ENCODE peak calls at places on chromosomes 6 and 20, in four cellular contexts. One of them, this sample, is unnamed.

GRCh38 chr20:57272883-57273282 is 6.4 kb upstream of the BMP7 start:
- DNase-seq in psoas muscle: no peak
- DNase-seq in IMR-90: no peak
- DNase-seq in Panc1: no peak
- DNase-seq in this sample: no peak

GRCh38 chr20:36150489-36150846 is 4.1 kb upstream of the EPB41L1 start:
- DNase-seq in IMR-90: no peak
- DNase-seq in Panc1: no peak
- DNase-seq in psoas muscle: no peak
- DNase-seq in this sample: no peak

GRCh38 chr6:147407571-147407970 is 100.9 kb upstream of the SAMD5 start:
- DNase-seq in psoas muscle: no peak
- DNase-seq in Panc1: no peak
- DNase-seq in IMR-90: no peak
- DNase-seq in this sample: no peak

GRCh38 chr6:136338486-136338885 is 48.8 kb upstream of the BCLAF1 start:
- DNase-seq in psoas muscle: no peak
- DNase-seq in Panc1: no peak
- DNase-seq in IMR-90: no peak
- DNase-seq in this sample: no peak

GRCh38 chr6:153962548-153962947 is 76.5 kb upstream of the OPRM1 start:
- DNase-seq in Panc1: no peak
- DNase-seq in psoas muscle: no peak
- DNase-seq in IMR-90: no peak
- DNase-seq in this sample: no peak

GRCh38 chr20:42308980-42309524 is 690.9 kb upstream of the CHD6 start:
- DNase-seq in IMR-90: no peak
- DNase-seq in Panc1: no peak
- DNase-seq in psoas muscle: no peak
- DNase-seq in this sample: no peak

GRCh38 chr6:105875974-105876640 is 210.0 kb upstream of the PRDM1 start:
- DNase-seq in psoas muscle: no peak
- DNase-seq in Panc1: no peak
- DNase-seq in IMR-90: no peak
- DNase-seq in this sample: no peak

GRCh38 chr6:163507965-163508364 is 93.4 kb downstream of the QKI start:
- DNase-seq in IMR-90: peak
- DNase-seq in psoas muscle: no peak
- DNase-seq in Panc1: no peak
- DNase-seq in this sample: no peak

GRCh38 chr6:47083586-47084047 is 41.5 kb upstream of the ADGRF1 start:
- DNase-seq in Panc1: no peak
- DNase-seq in IMR-90: peak
- DNase-seq in psoas muscle: peak
- DNase-seq in this sample: no peak

GRCh38 chr20:44694159-44694558 is 21.0 kb upstream of the CCN5 start:
- DNase-seq in Panc1: no peak
- DNase-seq in IMR-90: no peak
- DNase-seq in psoas muscle: no peak
- DNase-seq in this sample: no peak
- H3K27ac ChIP-seq in Panc1: peak
- H3K27ac ChIP-seq in IMR-90: peak
- H3K27ac ChIP-seq in psoas muscle: peak
- H3K27ac ChIP-seq in this sample: no peak

GRCh38 chr6:97665410-97665809 is 382.4 kb upstream of the MMS22L start:
- DNase-seq in psoas muscle: no peak
- DNase-seq in IMR-90: no peak
- DNase-seq in Panc1: no peak
- DNase-seq in this sample: no peak
- H3K27ac ChIP-seq in psoas muscle: no peak
- H3K27ac ChIP-seq in IMR-90: no peak
- H3K27ac ChIP-seq in Panc1: no peak
- H3K27ac ChIP-seq in this sample: no peak

GRCh38 chr6:15661815-15662245 is 998 bp downstream of the DTNBP1 start:
- DNase-seq in IMR-90: no peak
- DNase-seq in Panc1: no peak
- DNase-seq in psoas muscle: no peak
- DNase-seq in this sample: no peak
- H3K27ac ChIP-seq in IMR-90: no peak
- H3K27ac ChIP-seq in Panc1: peak
- H3K27ac ChIP-seq in psoas muscle: peak
- H3K27ac ChIP-seq in this sample: peak

DNA sequence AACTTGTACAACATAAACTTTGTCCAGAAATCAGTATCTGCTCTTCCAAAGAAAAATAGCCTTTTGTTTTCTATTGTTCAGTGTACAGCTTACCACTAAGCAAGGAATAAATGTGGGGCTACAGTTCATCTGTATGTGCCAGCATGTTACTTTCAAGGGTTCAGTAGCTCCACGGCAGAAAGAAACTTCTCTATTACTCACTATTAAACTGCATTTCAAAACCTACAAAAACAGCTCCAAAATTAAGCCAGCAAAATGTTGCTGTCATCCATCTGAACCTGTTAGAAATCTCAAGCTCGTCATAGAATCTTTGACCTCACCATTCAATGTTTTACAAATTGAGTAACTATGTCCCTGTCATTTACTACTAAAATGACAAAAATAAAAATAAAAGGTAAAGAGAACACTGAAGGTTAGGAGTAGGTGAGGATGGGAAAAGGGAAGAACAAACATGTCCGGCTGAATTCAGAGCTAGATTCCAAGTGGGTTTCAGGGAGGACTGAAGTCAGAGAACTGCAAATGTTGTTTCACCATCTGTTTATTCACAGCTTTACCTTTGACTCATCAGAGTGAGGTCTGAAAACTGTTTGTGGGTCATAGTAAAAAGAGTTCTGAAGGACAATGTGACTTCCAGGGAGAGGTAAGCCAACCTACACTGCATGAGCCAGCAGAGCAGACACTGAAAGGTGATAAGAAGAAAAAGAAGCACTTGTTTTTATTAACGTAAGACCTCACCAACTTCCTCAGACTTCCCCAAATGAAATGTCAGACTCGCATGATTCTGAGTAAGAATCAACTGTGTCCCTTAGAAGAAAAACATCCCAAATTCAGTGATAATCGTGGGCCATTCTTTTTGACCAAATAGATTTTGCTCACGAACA is 62.0 kb downstream of the ATXN1 start:
- DNase-seq in Panc1: no peak
- DNase-seq in psoas muscle: no peak
- DNase-seq in IMR-90: peak
- DNase-seq in this sample: no peak
- H3K27ac ChIP-seq in Panc1: peak
- H3K27ac ChIP-seq in psoas muscle: peak
- H3K27ac ChIP-seq in IMR-90: no peak
- H3K27ac ChIP-seq in this sample: peak

GRCh38 chr6:133026705-133027104 is 212.3 kb downstream of the RPS12 start:
- DNase-seq in Panc1: no peak
- DNase-seq in IMR-90: no peak
- DNase-seq in psoas muscle: no peak
- DNase-seq in this sample: no peak
- H3K27ac ChIP-seq in Panc1: no peak
- H3K27ac ChIP-seq in IMR-90: no peak
- H3K27ac ChIP-seq in psoas muscle: no peak
- H3K27ac ChIP-seq in this sample: no peak

GRCh38 chr20:25197173-25197869 is 1.8 kb downstream of the ENTPD6 start:
- DNase-seq in psoas muscle: no peak
- DNase-seq in Panc1: no peak
- DNase-seq in IMR-90: no peak
- DNase-seq in this sample: no peak

GRCh38 chr20:25196701-25197120 is 1.2 kb downstream of the ENTPD6 start:
- DNase-seq in psoas muscle: no peak
- DNase-seq in IMR-90: no peak
- DNase-seq in Panc1: no peak
- DNase-seq in this sample: no peak

GRCh38 chr20:25195962-25196700 is 619 bp downstream of the ENTPD6 start:
- DNase-seq in Panc1: no peak
- DNase-seq in IMR-90: peak
- DNase-seq in psoas muscle: no peak
- DNase-seq in this sample: no peak

GRCh38 chr20:25194333-25194972 is 1.1 kb upstream of the ENTPD6 start:
- DNase-seq in IMR-90: no peak
- DNase-seq in psoas muscle: no peak
- DNase-seq in Panc1: no peak
- DNase-seq in this sample: no peak

GRCh38 chr20:25195014-25195961 is at the start of gene ENTPD6:
- DNase-seq in Panc1: peak
- DNase-seq in psoas muscle: peak
- DNase-seq in IMR-90: peak
- DNase-seq in this sample: peak
- H3K27ac ChIP-seq in Panc1: peak
- H3K27ac ChIP-seq in psoas muscle: peak
- H3K27ac ChIP-seq in IMR-90: peak
- H3K27ac ChIP-seq in this sample: peak

GRCh38 chr20:50695144-50695872 is 4.0 kb upstream of the RIPOR3 start:
- DNase-seq in psoas muscle: peak
- DNase-seq in IMR-90: no peak
- DNase-seq in Panc1: no peak
- DNase-seq in this sample: no peak
- H3K27ac ChIP-seq in psoas muscle: no peak
- H3K27ac ChIP-seq in IMR-90: peak
- H3K27ac ChIP-seq in Panc1: peak
- H3K27ac ChIP-seq in this sample: peak

DNA sequence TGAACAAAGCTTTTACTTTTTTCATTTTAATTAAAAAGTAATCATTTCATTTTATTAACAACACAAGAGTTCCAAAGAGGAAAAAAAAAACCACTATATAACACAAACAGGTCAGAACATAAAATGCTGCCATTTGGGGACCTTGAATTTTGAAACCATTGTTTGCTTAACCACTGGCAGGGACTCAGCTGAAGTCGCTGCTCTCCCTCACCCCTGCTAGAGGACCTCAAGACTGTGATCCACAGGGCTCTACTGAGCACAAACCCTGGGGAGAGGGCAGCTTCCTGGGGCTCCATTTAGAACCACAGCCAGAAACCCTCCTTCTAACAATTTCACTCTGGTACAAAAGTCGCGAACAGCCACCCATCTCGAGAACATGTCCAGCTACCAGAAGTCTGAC is 28.8 kb downstream of the NCOA5 start:
- DNase-seq in IMR-90: no peak
- DNase-seq in Panc1: no peak
- DNase-seq in psoas muscle: no peak
- DNase-seq in this sample: no peak
- H3K27ac ChIP-seq in IMR-90: no peak
- H3K27ac ChIP-seq in Panc1: no peak
- H3K27ac ChIP-seq in psoas muscle: no peak
- H3K27ac ChIP-seq in this sample: no peak

DNA sequence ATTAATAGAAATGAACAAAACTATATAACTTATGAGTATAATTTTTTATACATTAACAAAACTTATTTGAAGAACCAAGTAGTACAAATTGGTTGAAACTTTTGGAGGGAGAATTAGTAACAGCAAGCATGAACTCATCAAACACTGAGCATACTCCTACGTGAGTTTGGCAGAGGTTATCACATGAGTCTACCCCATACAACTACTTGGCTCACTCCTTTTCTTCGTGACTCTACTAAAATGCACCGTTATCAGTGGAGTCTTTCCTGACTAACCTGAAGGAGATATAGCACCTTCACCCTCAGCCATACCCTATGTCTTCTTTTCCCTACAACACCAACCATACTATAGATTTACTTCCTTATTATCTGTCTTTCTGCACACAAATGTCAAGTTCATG is 794.2 kb downstream of the TFAP2A start:
- DNase-seq in Panc1: no peak
- DNase-seq in IMR-90: no peak
- DNase-seq in psoas muscle: no peak
- DNase-seq in this sample: no peak
- H3K27ac ChIP-seq in Panc1: no peak
- H3K27ac ChIP-seq in IMR-90: no peak
- H3K27ac ChIP-seq in psoas muscle: no peak
- H3K27ac ChIP-seq in this sample: peak

DNA sequence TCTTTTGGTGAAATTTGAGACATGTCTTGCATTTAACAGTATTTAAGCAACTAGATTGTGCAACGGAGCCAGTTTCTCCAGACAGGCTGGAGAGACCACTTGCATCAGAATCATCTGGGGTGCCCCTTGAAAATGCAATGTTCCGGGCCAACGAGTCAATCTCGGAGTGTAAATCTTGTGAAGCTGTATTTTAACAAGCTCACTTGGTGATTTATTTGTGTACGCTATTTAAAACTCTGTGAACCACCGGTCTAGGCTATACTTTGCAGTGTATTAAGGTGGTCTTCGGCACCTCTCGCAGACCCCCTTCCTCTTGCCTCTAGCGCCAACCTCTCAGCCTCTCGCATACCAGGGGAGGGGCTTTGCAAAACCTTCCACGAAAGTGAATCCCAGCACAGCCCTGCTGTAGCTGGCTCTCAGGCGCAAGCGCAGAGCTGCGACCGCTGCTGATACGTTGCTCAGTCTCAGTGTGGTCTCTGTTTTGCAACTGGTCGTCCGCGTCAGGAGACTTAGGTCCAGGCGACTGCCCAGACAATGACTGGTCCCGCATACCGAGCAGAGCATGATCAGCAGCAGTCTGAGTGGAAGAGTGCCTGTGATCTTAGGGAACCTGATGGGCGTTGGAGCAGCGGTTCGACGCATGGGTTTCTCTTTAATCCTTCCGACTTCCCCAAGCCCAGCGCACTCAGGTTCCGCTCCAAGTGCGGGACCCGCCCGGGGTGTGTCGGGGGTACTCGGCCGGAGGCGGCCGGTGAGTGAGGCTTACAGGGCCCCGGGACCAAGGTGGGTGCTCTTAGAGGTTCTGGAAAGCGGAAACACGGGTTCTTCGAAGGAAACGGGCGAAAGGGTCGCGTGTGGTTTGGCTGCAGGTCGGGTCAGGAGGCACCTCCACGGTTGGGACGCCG is at the start of gene ZNF391:
- DNase-seq in psoas muscle: peak
- DNase-seq in Panc1: peak
- DNase-seq in IMR-90: peak
- DNase-seq in this sample: peak
- H3K27ac ChIP-seq in psoas muscle: peak
- H3K27ac ChIP-seq in Panc1: peak
- H3K27ac ChIP-seq in IMR-90: peak
- H3K27ac ChIP-seq in this sample: peak

This sample was measured in epithelial cell of prostate.